ENCODE peak calls at places on chromosomes 5 and 9, in four cellular contexts. Q is A549, M is GM12878, I is HepG2. B is an unnamed sample.

GRCh38 chr5:78671609-78672008 is 23.0 kb upstream of the LHFPL2 start:
- DNase-seq in Q (peak; percentile 14), M (no peak), I (peak; percentile 15), B (no peak)

GRCh38 chr5:53333160-53333559 is 147.3 kb upstream of the FST start:
- DNase-seq in Q (no peak), M (no peak), I (no peak), B (no peak)

GRCh38 chr5:13553896-13554295 is 390.6 kb downstream of the DNAH5 start:
- DNase-seq in Q (peak; percentile 4), M (no peak), I (no peak), B (no peak)

GRCh38 chr9:116288658-116289057 is 135.1 kb downstream of the PAPPA start:
- DNase-seq in Q (peak; percentile 67), M (no peak), I (no peak), B (peak; percentile 15)

GRCh38 chr5:151239237-151239861 is 13.6 kb upstream of the GM2A start:
- DNase-seq in Q (peak; percentile 60), M (no peak), I (peak; percentile 63), B (peak; percentile 79)

GRCh38 chr5:154844800-154845199 is 5.6 kb downstream of the FAXDC2 start:
- DNase-seq in Q (no peak), M (no peak), I (peak; percentile 67), B (no peak)

GRCh38 chr5:124263680-124264491 is 482.6 kb downstream of the ZNF608 start:
- DNase-seq in Q (no peak), M (no peak), I (no peak), B (no peak)

GRCh38 chr9:2288309-2288708 is 273.2 kb downstream of the SMARCA2 start:
- DNase-seq in Q (no peak), M (no peak), I (no peak), B (no peak)

GRCh38 chr9:8473226-8473625 is 673.6 kb upstream of the DMAC1 start:
- DNase-seq in Q (no peak), M (no peak), I (no peak), B (no peak)

GRCh38 chr9:101707708-101708107 is 30.7 kb downstream of the GRIN3A start:
- DNase-seq in Q (no peak), M (no peak), I (no peak), B (no peak)

GRCh38 chr5:172887735-172888134 is 53.7 kb downstream of the ERGIC1 start:
- DNase-seq in Q (no peak), M (no peak), I (no peak), B (no peak)

GRCh38 chr9:128394404-128395168 is 23.4 kb downstream of the URM1 start:
- DNase-seq in Q (no peak), M (no peak), I (no peak), B (no peak)

GRCh38 chr9:114681594-114682332 is at the start of gene TEX48:
- DNase-seq in Q (peak; percentile 88), M (peak; percentile 19), I (peak; percentile 80), B (peak; percentile 77)

GRCh38 chr5:90675222-90675621 is 116.6 kb downstream of the ADGRV1 start:
- DNase-seq in Q (no peak), M (no peak), I (peak; percentile 66), B (no peak)

GRCh38 chr9:124478014-124478753 is 27.9 kb downstream of the ADGRD2 start:
- DNase-seq in Q (no peak), M (no peak), I (no peak), B (no peak)

GRCh38 chr5:68290260-68290674 is 74.7 kb downstream of the PIK3R1 start:
- DNase-seq in Q (no peak), M (no peak), I (no peak), B (peak; percentile 78)

GRCh38 chr9:98455957-98456621 is 200.6 kb upstream of the TBC1D2 start:
- DNase-seq in Q (no peak), M (no peak), I (no peak), B (no peak)
- TF ChIP-seq HDAC2 in Q (no peak), M (no peak), I (no peak), B (no peak)

GRCh38 chr9:31302620-31303418 is 1081.6 kb upstream of the ACO1 start:
- DNase-seq in Q (no peak), M (no peak), I (no peak), B (no peak)
- TF ChIP-seq ESRRA in Q (no peak), M (no peak), I (no peak), B (no peak)

DNA sequence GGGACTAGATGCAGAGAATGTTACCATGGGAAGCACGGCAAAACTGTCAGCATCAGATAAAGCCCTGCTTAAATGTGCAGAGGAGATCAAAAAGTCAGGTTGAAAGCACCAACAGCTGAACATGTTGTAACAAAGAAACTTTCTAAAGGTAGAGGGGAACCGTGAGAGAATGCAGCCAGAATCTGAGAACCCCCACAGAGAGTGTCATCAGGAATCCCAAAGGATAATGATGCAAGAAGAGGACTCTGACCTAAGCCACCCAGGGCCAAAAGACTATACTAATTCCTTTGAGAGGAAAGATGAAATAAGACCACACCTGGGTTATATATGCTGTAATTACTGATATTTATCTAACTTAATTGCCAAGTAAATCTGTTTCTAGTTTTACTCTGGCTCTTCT is 116.6 kb downstream of the PCSK1 start:
- DNase-seq in Q (no peak), M (no peak), I (peak; percentile 77), B (no peak)
- TF ChIP-seq MYC in Q (no peak), M (no peak), I (no peak), B (no peak)

GRCh38 chr9:113542741-113543140 is 79.2 kb downstream of the RGS3 start:
- DNase-seq in Q (no peak), M (no peak), I (no peak), B (peak; percentile 29)

GRCh38 chr9:113541019-113541900 is 77.7 kb downstream of the RGS3 start:
- DNase-seq in Q (peak; percentile 60), M (no peak), I (peak; percentile 37), B (peak; percentile 85)

GRCh38 chr9:113542016-113542415 is 78.5 kb downstream of the RGS3 start:
- DNase-seq in Q (no peak), M (no peak), I (no peak), B (no peak)

GRCh38 chr9:113538646-113539430 is 75.3 kb downstream of the RGS3 start:
- DNase-seq in Q (no peak), M (no peak), I (no peak), B (no peak)

GRCh38 chr9:113540466-113540865 is 76.9 kb downstream of the RGS3 start:
- DNase-seq in Q (no peak), M (no peak), I (no peak), B (no peak)
- TF ChIP-seq HDAC2 in Q (no peak), M (no peak), I (no peak), B (no peak)

DNA sequence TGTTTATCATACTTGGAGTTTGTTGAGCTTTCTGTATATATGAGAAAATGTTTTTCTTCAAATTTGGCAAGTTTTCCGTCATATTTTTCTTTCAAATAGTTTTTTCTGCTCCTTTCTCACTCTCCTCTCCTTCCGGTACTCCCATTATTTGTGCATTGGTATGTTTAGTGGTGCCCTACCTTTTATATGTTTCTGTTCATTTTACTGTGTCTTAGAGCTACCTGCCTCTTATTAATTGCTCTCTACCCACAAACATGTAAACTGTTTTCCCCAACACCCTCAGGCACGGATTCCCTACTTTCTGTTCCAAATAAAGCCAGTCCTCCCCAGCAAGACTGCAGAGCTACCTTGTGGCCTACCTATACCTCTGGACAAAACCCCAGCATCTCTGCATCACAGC is 60.6 kb upstream of the S1PR3 start:
- DNase-seq in Q (no peak), M (no peak), I (no peak), B (no peak)
- TF ChIP-seq ESRRA in Q (no peak), M (no peak), I (no peak), B (no peak)

DNA sequence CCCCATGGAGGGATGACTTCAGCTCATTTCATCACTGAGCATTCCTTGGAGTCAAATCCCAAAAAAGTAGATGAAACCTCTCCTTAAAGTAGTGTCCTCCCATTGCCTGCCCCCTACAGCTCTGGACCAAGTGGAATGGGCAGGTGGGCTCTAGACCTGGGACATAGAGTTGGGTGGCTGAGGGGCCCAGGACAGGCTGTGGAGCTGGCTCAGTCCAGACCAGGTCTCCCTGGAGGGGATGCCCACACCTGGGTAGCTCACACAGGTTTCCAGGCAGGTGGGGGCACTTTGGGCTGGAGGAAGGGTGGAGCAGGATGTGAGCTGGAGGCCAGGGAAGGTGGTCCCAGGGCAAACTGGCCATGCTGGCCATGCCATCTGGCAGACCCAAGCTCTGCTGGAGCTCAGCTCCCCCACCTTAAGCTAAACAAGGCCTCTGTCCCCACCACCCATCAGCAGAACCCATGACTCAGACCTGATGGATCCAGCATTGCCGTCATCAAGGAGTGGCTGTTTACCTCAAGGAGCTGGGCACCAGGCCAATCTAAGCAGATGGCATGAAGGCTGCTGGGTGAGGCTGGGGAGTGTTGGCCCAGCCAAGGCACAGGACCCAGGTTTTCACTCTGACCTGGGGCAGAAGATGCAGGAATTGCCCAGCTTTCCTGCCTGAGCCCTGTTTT is 6.2 kb upstream of the SPINK4 start:
- DNase-seq in Q (peak; percentile 100), M (no peak), I (no peak), B (no peak)
- TF ChIP-seq MYC in Q (peak; percentile 83), M (no peak), I (no peak), B (no peak)

DNA sequence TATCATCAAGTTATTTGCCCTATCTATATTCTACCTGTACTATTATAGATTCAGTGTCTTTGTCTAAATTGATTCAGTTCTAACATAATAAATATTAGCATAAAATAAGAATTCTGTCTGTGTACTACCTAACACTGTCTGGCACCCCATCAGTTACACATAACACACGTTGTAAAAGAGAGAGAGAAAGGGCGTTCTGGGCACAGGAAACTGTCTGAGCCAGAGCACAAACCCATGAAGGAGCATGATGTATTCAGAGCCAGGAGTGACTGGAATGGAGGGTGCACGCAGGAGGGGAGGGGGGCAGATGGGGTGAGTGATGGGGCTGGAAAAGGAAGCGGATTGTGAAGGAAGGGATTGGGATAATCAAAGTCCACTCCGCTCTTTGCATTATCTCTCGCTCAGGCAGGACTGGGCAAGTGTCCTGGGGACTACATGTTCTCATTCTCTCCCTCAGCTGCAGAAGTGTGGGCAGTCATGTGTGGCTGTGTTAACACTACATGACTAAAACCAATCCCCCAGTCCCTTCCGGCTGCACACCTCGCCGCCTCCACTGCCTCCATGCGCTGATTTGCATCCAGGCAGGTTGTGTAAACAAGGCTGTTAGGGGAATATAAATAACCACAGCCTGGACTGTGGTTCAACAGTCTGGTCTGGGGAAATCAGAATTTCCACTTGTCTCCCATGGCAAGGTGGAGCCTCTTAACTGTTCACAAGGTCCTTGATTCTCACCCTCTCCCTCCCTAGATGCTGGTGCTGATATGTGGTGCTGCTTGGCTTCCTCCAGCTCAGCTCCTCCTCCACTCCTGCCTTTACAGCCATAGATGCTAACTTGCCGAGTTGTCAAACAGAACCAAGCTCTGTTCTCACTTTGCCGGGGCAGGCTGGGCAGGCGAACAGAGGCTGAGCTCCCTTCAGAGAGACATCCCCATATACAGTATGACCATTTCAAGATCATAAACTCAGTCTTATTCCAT is 367.5 kb upstream of the BRINP1 start:
- DNase-seq in Q (no peak), M (peak; percentile 38), I (no peak), B (no peak)
- TF ChIP-seq HDAC2 in Q (no peak), M (no peak), I (no peak), B (no peak)

DNA sequence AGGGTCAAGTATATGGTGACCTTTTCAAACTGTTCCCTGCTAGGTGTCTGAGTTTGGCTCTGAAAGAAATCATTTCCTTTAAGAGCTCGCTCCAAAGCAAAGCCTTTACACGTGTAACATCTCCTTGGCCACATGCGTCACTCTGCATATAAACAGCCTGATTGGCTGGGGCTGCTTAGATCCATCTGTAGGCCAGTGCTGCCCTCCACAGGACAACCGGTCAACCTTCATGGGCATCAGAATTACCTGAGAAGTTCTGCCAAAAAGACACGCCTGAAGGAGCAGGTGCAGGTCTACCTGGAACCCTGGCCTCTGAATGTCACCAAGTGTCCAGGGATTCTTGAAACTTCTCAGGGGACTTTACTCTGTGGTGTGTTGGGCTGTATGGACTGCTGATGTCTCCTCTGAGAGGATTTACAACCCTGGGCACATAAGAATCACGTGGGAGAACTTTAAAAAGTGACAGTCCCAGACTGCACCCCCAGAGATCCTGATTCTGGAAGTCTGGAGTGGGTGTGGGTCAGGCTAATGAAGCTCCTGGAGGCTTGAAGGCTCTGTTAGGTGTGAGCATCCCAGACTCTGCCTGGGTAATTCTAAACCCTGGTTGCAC is 497.6 kb downstream of the GADD45G start:
- DNase-seq in Q (peak; percentile 91), M (peak; percentile 36), I (peak; percentile 71), B (peak; percentile 69)
- TF ChIP-seq ESRRA in Q (no peak), M (no peak), I (no peak), B (no peak)

B was measured in K562.